ENCODE peak calls at places on chromosomes 13 and 19, in six cellular contexts. D is fibroblast of lung, M is cardiac muscle cell, L is sigmoid colon, X is K562, A is Panc1. E is an unnamed sample.

GRCh38 chr19:51807111-51807701 is 12.2 kb downstream of the FPR3 start:
- DNase-seq in L (no peak), D (no peak), M (no peak), X (peak), A (no peak), E (no peak)

GRCh38 chr13:77919351-77920294 is 992 bp upstream of the EDNRB start:
- DNase-seq in A (no peak), X (no peak), M (peak), L (peak), D (peak), E (peak)

GRCh38 chr19:44653977-44654784 is 10.5 kb downstream of the PVR start:
- DNase-seq in X (peak), D (peak), L (peak), A (no peak), M (peak), E (peak)

GRCh38 chr19:22523940-22524339 is 101.8 kb upstream of the ZNF98 start:
- DNase-seq in D (no peak), X (no peak), L (no peak), M (no peak), A (no peak), E (no peak)

GRCh38 chr19:1274081-1274851 is 1.1 kb upstream of the FAM174C start:
- DNase-seq in A (no peak), M (no peak), L (no peak), X (peak), D (no peak), E (no peak)

GRCh38 chr19:18173054-18173571 is 500 bp upstream of the IFI30 start:
- DNase-seq in D (no peak), A (no peak), L (peak), M (no peak), X (no peak), E (no peak)

GRCh38 chr13:20685042-20685441 is 18.5 kb upstream of the IL17D start:
- DNase-seq in A (no peak), L (no peak), D (no peak), X (no peak), M (no peak), E (no peak)

GRCh38 chr13:35789335-35790166 is 313.1 kb upstream of the MAB21L1 start:
- DNase-seq in D (peak), L (no peak), M (peak), A (no peak), X (peak), E (no peak)

GRCh38 chr13:91323349-91323748 is 24.1 kb upstream of the MIR17HG start:
- DNase-seq in L (no peak), M (no peak), D (no peak), X (no peak), A (no peak), E (no peak)

GRCh38 chr13:111365149-111366005 is 44.9 kb downstream of the TEX29 start:
- DNase-seq in M (no peak), A (no peak), D (no peak), L (no peak), X (no peak), E (no peak)

GRCh38 chr13:50757021-50757420 is 86.5 kb downstream of the DLEU7 start:
- DNase-seq in A (no peak), L (no peak), D (no peak), M (no peak), X (no peak), E (no peak)

GRCh38 chr19:51380379-51380778 is 7.4 kb downstream of the LIM2 start:
- DNase-seq in M (no peak), D (no peak), L (no peak), A (no peak), X (no peak), E (no peak)

GRCh38 chr19:55586976-55587668 is 6.5 kb upstream of the ZNF579 start:
- DNase-seq in M (peak), A (peak), L (peak), D (peak), X (peak), E (peak)

GRCh38 chr13:96500953-96501352 is 411.0 kb downstream of the HS6ST3 start:
- DNase-seq in X (no peak), L (no peak), D (no peak), A (no peak), M (no peak), E (no peak)

GRCh38 chr19:14062558-14062855 is 631 bp upstream of the PALM3 start:
- DNase-seq in X (no peak), M (no peak), L (no peak), D (no peak), A (no peak), E (no peak)

GRCh38 chr13:36555151-36555986 is 118.5 kb upstream of the SERTM1 start:
- DNase-seq in A (no peak), D (no peak), X (no peak), M (no peak), L (no peak), E (no peak)

GRCh38 chr19:15021286-15022007 is 27.8 kb upstream of the CASP14 start:
- DNase-seq in M (no peak), A (no peak), L (no peak), X (no peak), D (no peak), E (no peak)

GRCh38 chr13:59680429-59681024 is 483.2 kb downstream of the DIAPH3 start:
- DNase-seq in L (no peak), M (peak), A (no peak), X (peak), D (peak), E (no peak)

GRCh38 chr19:46373573-46374359 is 26.9 kb downstream of the PPP5C start:
- DNase-seq in A (no peak), L (peak), M (no peak), X (no peak), D (no peak), E (peak)

GRCh38 chr19:47794526-47794925 is 9.8 kb downstream of the TPRX1 start:
- DNase-seq in A (no peak), D (no peak), M (no peak), L (no peak), X (peak), E (no peak)
- TF ChIP-seq CTCF in A (peak), D (no peak), M (no peak), L (no peak), X (peak), E (no peak)

DNA sequence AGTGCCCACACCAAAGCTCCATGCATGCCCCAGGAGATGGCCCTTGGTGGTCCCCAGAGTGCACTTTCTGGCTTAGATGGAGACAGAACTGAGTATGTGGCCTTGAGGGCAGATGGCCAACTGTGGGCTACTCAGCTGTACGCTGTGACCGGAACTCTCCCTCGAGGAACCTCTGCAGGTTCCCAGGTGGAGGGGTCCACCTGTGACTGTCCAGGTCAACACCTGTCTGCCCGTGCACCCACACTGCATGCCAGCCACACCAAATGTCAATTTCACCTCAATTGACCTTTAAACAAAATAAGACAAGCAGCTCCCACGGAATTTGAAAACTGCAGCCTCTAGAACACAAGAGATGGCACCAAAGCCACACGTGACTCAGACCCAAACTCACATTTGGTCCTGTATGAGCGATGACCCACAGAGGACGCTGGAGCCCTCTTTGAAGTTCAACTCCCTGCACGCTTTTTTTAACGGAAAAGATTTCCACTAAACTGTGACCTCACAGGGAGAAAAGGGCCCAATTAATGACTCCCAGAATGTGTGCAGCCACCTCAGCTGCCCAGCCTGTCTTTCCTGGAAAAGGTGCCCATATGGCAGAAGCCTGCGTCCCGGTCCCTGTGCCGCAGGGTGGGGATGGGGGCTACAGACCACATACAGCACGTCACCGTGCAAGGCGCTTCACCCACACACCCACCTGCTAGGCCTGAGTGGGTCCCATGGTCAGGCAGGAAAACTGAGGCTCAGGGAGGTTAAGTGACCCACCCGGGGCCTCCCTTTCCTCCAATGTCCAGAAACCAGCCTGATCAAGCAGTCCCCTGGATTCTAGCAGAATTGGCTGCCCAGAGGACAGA is 47.7 kb downstream of the KLF2 start:
- DNase-seq in D (no peak), X (no peak), L (peak), A (no peak), M (no peak), E (no peak)
- H3K27ac ChIP-seq in D (peak), X (no peak), L (peak), A (no peak), M (peak), E (no peak)

DNA sequence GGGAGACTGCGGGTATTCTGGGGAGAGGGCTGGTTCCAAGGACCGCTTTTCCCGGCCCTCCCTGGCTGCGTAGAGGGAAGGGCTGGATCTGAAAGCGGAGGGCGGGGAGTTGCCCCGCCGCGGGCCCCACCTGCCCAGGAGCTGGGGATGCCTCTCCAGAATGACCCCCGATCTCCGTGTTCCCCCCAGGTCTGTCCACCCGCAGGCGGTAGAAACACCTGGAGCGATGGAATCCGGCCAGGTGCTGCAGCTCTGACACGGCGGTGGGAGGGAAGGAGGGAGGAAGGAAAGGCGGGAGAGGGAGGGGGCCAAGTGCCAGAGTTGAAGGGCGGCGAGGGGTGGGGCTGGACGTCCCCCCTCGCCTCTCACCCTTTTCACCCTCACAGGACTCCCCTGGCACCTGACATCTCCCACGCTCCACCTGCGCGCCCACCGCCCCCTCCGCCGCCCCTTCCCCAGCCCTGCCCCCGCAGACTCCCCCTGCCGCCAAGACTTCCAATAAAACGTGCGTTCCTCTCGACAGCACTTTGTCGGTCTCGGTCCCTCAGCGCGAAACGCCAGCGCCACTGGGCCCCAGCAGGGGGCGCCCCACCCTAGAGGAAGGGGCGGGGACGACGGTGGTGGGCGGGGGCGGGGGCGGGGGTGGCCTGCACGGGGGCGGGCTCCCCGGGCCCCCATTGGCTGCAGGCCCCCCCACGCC is 374 bp upstream of the FXYD7 start:
- DNase-seq in D (peak), L (no peak), X (peak), M (peak), A (no peak), E (no peak)
- TF ChIP-seq CTCF in D (peak), L (peak), X (peak), M (peak), A (peak), E (peak)

GRCh38 chr19:49453013-49453756 is at the start of gene ALDH16A1:
- DNase-seq in X (peak), M (peak), D (peak), L (peak), A (peak), E (peak)

GRCh38 chr19:49448432-49448786 is 3.2 kb downstream of the PIH1D1 start:
- DNase-seq in X (no peak), D (no peak), L (no peak), A (no peak), M (no peak), E (no peak)

GRCh38 chr19:49453757-49454248 is 778 bp downstream of the ALDH16A1 start:
- DNase-seq in X (no peak), D (no peak), M (no peak), A (no peak), L (no peak), E (no peak)

GRCh38 chr19:49450405-49450804 is 1.2 kb downstream of the PIH1D1 start:
- DNase-seq in D (no peak), L (no peak), A (no peak), X (no peak), M (no peak), E (no peak)

DNA sequence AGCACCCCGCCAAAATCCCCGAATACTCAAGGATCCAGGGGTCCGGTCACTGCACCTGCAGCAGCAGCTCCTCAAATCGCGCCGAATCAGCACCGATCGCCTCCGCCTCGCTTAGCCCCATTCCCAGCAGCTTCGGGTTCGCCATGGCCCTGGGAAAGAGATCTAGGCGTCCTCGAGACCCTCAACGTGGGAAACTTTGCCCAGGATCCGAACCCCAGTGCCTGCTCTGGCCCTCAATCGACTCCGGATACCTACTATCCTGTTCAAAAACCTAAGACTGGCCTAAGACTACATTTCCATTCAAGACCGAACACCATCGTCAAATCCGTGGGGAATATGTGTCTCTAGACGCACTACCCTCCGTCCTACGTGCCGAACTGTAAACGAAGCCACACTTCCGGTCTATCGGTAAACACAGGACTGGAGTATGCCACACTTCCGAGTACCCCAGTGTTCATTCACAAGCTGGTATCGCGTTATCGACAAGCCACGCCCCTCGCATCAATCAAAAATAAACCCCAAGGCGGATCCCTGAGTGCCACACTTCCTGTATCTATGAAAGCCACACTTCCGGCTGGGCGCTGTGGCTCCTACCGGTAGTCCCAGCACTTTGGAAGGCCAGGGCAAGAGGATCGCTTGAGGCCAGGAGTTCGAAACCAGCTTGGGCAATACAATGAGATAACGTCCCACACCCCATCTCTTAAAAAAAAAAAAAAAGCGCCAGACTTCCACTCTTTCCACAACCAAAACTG is at the start of gene PIH1D1:
- DNase-seq in D (peak), L (peak), X (peak), M (peak), A (peak), E (peak)
- H3K27ac ChIP-seq in D (peak), L (peak), X (peak), M (peak), A (peak), E (peak)

GRCh38 chr13:33126909-33127607 is 110.8 kb downstream of the KL start:
- DNase-seq in L (peak), A (no peak), D (peak), M (no peak), X (peak), E (no peak)
- TF ChIP-seq CTCF in L (no peak), A (no peak), D (peak), M (peak), X (peak), E (no peak)

DNA sequence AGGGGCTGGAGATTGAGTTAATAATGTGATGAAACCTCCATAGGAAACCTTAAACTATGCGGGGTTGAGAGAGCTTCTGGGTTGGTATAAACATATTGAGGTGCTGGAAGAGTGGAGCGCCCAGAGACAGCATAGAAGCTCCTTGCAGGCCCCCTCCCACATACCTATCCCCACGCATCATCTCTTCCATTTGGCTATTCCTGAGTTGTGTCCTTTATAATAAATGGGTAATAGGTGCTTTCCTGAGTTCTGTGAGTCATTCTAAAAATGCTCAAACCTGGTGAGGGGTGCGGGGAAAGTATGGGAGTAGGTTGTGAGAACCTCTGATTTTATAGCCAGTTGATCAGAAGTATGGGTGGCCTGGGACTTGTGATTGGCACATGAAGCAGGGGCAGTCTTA is 14.6 kb downstream of the CCDC122 start:
- DNase-seq in D (no peak), X (no peak), A (no peak), L (no peak), M (no peak), E (no peak)
- H3K27ac ChIP-seq in D (no peak), X (no peak), A (no peak), L (no peak), M (no peak), E (no peak)

DNA sequence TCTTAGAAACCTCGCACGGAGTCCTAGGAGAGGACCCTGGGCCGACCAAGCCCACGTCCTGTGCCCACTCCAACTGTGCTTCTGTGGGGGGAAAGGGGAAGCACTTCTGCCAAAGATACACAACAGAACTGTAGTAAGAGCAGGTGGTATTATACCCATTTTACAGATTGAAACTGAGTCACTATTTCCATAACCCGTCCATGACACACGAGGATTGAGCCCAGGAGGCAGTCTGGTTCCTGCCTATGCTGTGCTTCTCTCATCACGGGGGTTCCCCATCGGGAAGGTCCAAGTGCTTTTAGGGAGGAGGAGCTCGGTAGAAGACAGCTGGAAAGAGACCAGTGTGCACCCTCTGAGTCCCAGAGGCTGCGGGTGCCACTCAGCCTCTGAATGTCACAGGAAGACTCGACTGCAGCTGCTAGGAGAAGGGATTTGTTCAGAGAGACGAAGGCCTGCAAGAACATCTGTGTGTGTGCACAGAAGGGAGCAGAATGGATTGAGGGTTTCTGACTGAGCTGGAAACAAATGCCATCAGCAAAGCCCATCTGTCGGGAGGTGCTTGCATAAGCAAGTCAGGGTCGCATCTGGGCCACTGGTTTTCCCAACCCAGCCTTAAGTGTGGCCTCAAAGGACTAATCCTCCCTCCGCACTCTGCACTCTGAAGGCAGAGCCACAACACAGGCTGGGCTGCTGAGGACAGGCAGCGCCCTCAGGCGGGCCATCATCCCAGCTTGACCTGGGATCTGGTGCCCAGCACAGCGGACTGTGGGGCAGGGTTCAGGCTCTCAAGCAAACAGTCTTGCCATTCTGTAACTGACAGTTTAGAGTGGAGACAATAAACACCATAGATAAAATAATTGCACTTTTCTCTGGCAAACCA is 150.0 kb downstream of the DPF1 start:
- DNase-seq in X (peak), L (no peak), M (peak), A (no peak), D (peak), E (no peak)
- TF ChIP-seq CTCF in X (peak), L (no peak), M (peak), A (no peak), D (no peak), E (peak)

E was measured in dorsolateral prefrontal cortex.